ENCODE peak calls at places on chromosome 18, in ten cellular contexts. H is Right ventricle myocardium superior; Q is SW 1271; S is ELF-1; J is fibroblast of lung; F is Ammon's horn; D is stimulated activated CD4-positive, alpha-beta T cell treated with anti-CD3 and anti-CD28 coated beads, Interleukin-2, amount 100 ng/mL, for 48 hours; C is NCI-H146; V is NCI-H2081; B is GM13976. O is an unnamed sample.
A peak's percentile ranks its signal among the peaks of the same experiment; 100 is the strongest.

GRCh38 chr18:77899972-77900754 is 650.5 kb downstream of the GALR1 start:
- DNase-seq in C (peak; percentile 87), J (peak; percentile 2), F (peak; percentile 35), D (peak; percentile 52), B (peak; percentile 84), S (peak; percentile 63), H (peak; percentile 47), V (peak; percentile 60), Q (peak; percentile 25), O (no peak)

GRCh38 chr18:46322941-46323340 is 218.8 kb downstream of the HAUS1 start:
- DNase-seq in S (peak; percentile 12), B (no peak), J (no peak), V (no peak), H (no peak), D (no peak), F (no peak), Q (no peak), C (no peak), O (no peak)

GRCh38 chr18:12904012-12904516 is 20.0 kb upstream of the PTPN2 start:
- DNase-seq in S (no peak), Q (no peak), V (no peak), D (peak; percentile 29), J (peak; percentile 50), H (peak; percentile 59), B (no peak), F (no peak), C (no peak), O (no peak)

GRCh38 chr18:46481048-46481846 is 175.8 kb downstream of the LOXHD1 start:
- DNase-seq in V (peak; percentile 47), Q (peak; percentile 17), C (peak; percentile 64), B (peak; percentile 53), F (peak; percentile 18), J (peak; percentile 46), H (no peak), S (peak; percentile 69), D (peak; percentile 47), O (peak; percentile 18)

GRCh38 chr18:59990121-59990818 is 90.5 kb downstream of the PMAIP1 start:
- DNase-seq in D (no peak), F (no peak), H (no peak), B (no peak), Q (no peak), S (no peak), J (no peak), V (no peak), C (no peak), O (no peak)

GRCh38 chr18:79522451-79523220 is 126.9 kb downstream of the NFATC1 start:
- DNase-seq in C (no peak), S (no peak), B (no peak), H (no peak), D (peak; percentile 61), Q (no peak), F (no peak), V (no peak), J (no peak), O (no peak)

GRCh38 chr18:79940814-79941472 is 10.5 kb downstream of the SLC66A2 start:
- DNase-seq in B (no peak), V (no peak), C (no peak), J (no peak), S (no peak), F (no peak), H (no peak), D (no peak), Q (no peak), O (no peak)

GRCh38 chr18:73782405-73782804 is 365.2 kb downstream of the FBXO15 start:
- DNase-seq in D (no peak), Q (no peak), B (no peak), S (no peak), J (no peak), H (no peak), V (no peak), C (no peak), F (no peak), O (no peak)